ENCODE peak calls at places on chromosomes 5 and 9, in seven cellular contexts. One of them, this sample, is unnamed.

GRCh38 chr5:96199713-96200183 is 233.3 kb downstream of the PCSK1 start:
- DNase-seq in lower leg skin: no peak
- DNase-seq in stomach: no peak
- DNase-seq in A549: peak
- DNase-seq in uterus: no peak
- DNase-seq in tibial nerve: no peak
- DNase-seq in suprapubic skin: no peak
- DNase-seq in this sample: no peak

GRCh38 chr9:113274474-113275146 is 762 bp downstream of the CDC26 start:
- DNase-seq in lower leg skin: no peak
- DNase-seq in stomach: no peak
- DNase-seq in A549: peak
- DNase-seq in uterus: no peak
- DNase-seq in tibial nerve: peak
- DNase-seq in suprapubic skin: no peak
- DNase-seq in this sample: peak

GRCh38 chr9:128390150-128390812 is 19.1 kb downstream of the URM1 start:
- DNase-seq in lower leg skin: no peak
- DNase-seq in stomach: no peak
- DNase-seq in A549: no peak
- DNase-seq in uterus: no peak
- DNase-seq in tibial nerve: no peak
- DNase-seq in suprapubic skin: no peak
- DNase-seq in this sample: no peak

GRCh38 chr5:136123236-136123768 is 9.3 kb upstream of the SMAD5 start:
- DNase-seq in lower leg skin: no peak
- DNase-seq in stomach: no peak
- DNase-seq in A549: peak
- DNase-seq in uterus: no peak
- DNase-seq in tibial nerve: no peak
- DNase-seq in suprapubic skin: no peak
- DNase-seq in this sample: no peak

GRCh38 chr5:98773214-98773463 is 324 bp upstream of the RGMB start:
- DNase-seq in lower leg skin: no peak
- DNase-seq in stomach: no peak
- DNase-seq in A549: no peak
- DNase-seq in uterus: no peak
- DNase-seq in tibial nerve: no peak
- DNase-seq in suprapubic skin: no peak
- DNase-seq in this sample: no peak

GRCh38 chr9:8223861-8224260 is 424.3 kb upstream of the DMAC1 start:
- DNase-seq in lower leg skin: no peak
- DNase-seq in stomach: no peak
- DNase-seq in A549: no peak
- DNase-seq in uterus: no peak
- DNase-seq in tibial nerve: no peak
- DNase-seq in suprapubic skin: no peak
- DNase-seq in this sample: no peak

GRCh38 chr5:73115399-73116051 is 4.8 kb upstream of the TMEM171 start:
- DNase-seq in lower leg skin: peak
- DNase-seq in stomach: no peak
- DNase-seq in A549: peak
- DNase-seq in uterus: no peak
- DNase-seq in tibial nerve: no peak
- DNase-seq in suprapubic skin: no peak
- DNase-seq in this sample: no peak

GRCh38 chr9:94700445-94700844 is 26.1 kb upstream of the AOPEP start:
- DNase-seq in lower leg skin: no peak
- DNase-seq in stomach: no peak
- DNase-seq in A549: no peak
- DNase-seq in uterus: no peak
- DNase-seq in tibial nerve: no peak
- DNase-seq in suprapubic skin: no peak
- DNase-seq in this sample: no peak

GRCh38 chr5:142324377-142324870 is 397 bp downstream of the SPRY4 start:
- DNase-seq in lower leg skin: no peak
- DNase-seq in stomach: no peak
- DNase-seq in A549: no peak
- DNase-seq in uterus: no peak
- DNase-seq in tibial nerve: no peak
- DNase-seq in suprapubic skin: peak
- DNase-seq in this sample: no peak

GRCh38 chr9:130337784-130338380 is 72.3 kb downstream of the HMCN2 start:
- DNase-seq in lower leg skin: no peak
- DNase-seq in stomach: no peak
- DNase-seq in A549: no peak
- DNase-seq in uterus: no peak
- DNase-seq in tibial nerve: no peak
- DNase-seq in suprapubic skin: no peak
- DNase-seq in this sample: no peak

GRCh38 chr5:53369681-53370080 is 110.7 kb upstream of the FST start:
- DNase-seq in lower leg skin: no peak
- DNase-seq in stomach: no peak
- DNase-seq in A549: no peak
- DNase-seq in uterus: no peak
- DNase-seq in tibial nerve: no peak
- DNase-seq in suprapubic skin: no peak
- DNase-seq in this sample: no peak

GRCh38 chr5:125232779-125233230 is 486.4 kb upstream of the ZNF608 start:
- DNase-seq in lower leg skin: no peak
- DNase-seq in stomach: no peak
- DNase-seq in A549: no peak
- DNase-seq in uterus: no peak
- DNase-seq in tibial nerve: no peak
- DNase-seq in suprapubic skin: no peak
- DNase-seq in this sample: no peak

GRCh38 chr9:16664211-16664610 is 206.3 kb downstream of the BNC2 start:
- DNase-seq in lower leg skin: no peak
- DNase-seq in stomach: no peak
- DNase-seq in A549: no peak
- DNase-seq in uterus: no peak
- DNase-seq in tibial nerve: no peak
- DNase-seq in suprapubic skin: no peak
- DNase-seq in this sample: no peak

GRCh38 chr9:137449931-137450537 is 8.9 kb upstream of the ENTPD8 start:
- DNase-seq in lower leg skin: no peak
- DNase-seq in stomach: no peak
- DNase-seq in A549: no peak
- DNase-seq in uterus: no peak
- DNase-seq in tibial nerve: no peak
- DNase-seq in suprapubic skin: peak
- DNase-seq in this sample: peak

GRCh38 chr5:55052383-55052931 is 28.4 kb downstream of the GZMK start:
- DNase-seq in lower leg skin: no peak
- DNase-seq in stomach: no peak
- DNase-seq in A549: no peak
- DNase-seq in uterus: no peak
- DNase-seq in tibial nerve: no peak
- DNase-seq in suprapubic skin: no peak
- DNase-seq in this sample: no peak

GRCh38 chr5:125865166-125865815 is 557.9 kb upstream of the GRAMD2B start:
- DNase-seq in lower leg skin: no peak
- DNase-seq in stomach: no peak
- DNase-seq in A549: no peak
- DNase-seq in uterus: no peak
- DNase-seq in tibial nerve: no peak
- DNase-seq in suprapubic skin: no peak
- DNase-seq in this sample: no peak

GRCh38 chr9:69963728-69964127 is 79.9 kb upstream of the MAMDC2 start:
- DNase-seq in lower leg skin: no peak
- DNase-seq in stomach: no peak
- DNase-seq in A549: no peak
- DNase-seq in uterus: no peak
- DNase-seq in tibial nerve: no peak
- DNase-seq in suprapubic skin: no peak
- DNase-seq in this sample: no peak

GRCh38 chr5:67182406-67182805 is 14.2 kb downstream of the CD180 start:
- DNase-seq in lower leg skin: peak
- DNase-seq in stomach: no peak
- DNase-seq in A549: peak
- DNase-seq in uterus: peak
- DNase-seq in tibial nerve: peak
- DNase-seq in suprapubic skin: peak
- DNase-seq in this sample: peak

GRCh38 chr9:78866228-78867132 is 569.6 kb downstream of the PSAT1 start:
- DNase-seq in lower leg skin: no peak
- DNase-seq in stomach: no peak
- DNase-seq in A549: peak
- DNase-seq in uterus: no peak
- DNase-seq in tibial nerve: no peak
- DNase-seq in suprapubic skin: no peak
- DNase-seq in this sample: no peak

GRCh38 chr5:179820483-179821297 is at the start of gene SQSTM1:
- DNase-seq in lower leg skin: peak
- DNase-seq in stomach: peak
- DNase-seq in A549: peak
- DNase-seq in uterus: peak
- DNase-seq in tibial nerve: peak
- DNase-seq in suprapubic skin: peak
- DNase-seq in this sample: peak

GRCh38 chr5:179820127-179820482 is 600 bp upstream of the SQSTM1 start:
- DNase-seq in lower leg skin: no peak
- DNase-seq in stomach: no peak
- DNase-seq in A549: peak
- DNase-seq in uterus: no peak
- DNase-seq in tibial nerve: no peak
- DNase-seq in suprapubic skin: no peak
- DNase-seq in this sample: no peak

GRCh38 chr5:179819296-179820126 is 1.2 kb upstream of the SQSTM1 start:
- DNase-seq in lower leg skin: peak
- DNase-seq in stomach: peak
- DNase-seq in A549: peak
- DNase-seq in uterus: peak
- DNase-seq in tibial nerve: peak
- DNase-seq in suprapubic skin: no peak
- DNase-seq in this sample: peak

GRCh38 chr5:179817071-179817840 is 3.4 kb upstream of the SQSTM1 start:
- DNase-seq in lower leg skin: no peak
- DNase-seq in stomach: no peak
- DNase-seq in A549: no peak
- DNase-seq in uterus: no peak
- DNase-seq in tibial nerve: no peak
- DNase-seq in suprapubic skin: peak
- DNase-seq in this sample: no peak

GRCh38 chr5:179818746-179819295 is 1.9 kb upstream of the SQSTM1 start:
- DNase-seq in lower leg skin: peak
- DNase-seq in stomach: peak
- DNase-seq in A549: peak
- DNase-seq in uterus: peak
- DNase-seq in tibial nerve: peak
- DNase-seq in suprapubic skin: peak
- DNase-seq in this sample: peak
- TF ChIP-seq POLR2A in lower leg skin: no peak
- TF ChIP-seq POLR2A in stomach: no peak
- TF ChIP-seq POLR2A in A549: no peak
- TF ChIP-seq POLR2A in uterus: peak
- TF ChIP-seq POLR2A in tibial nerve: peak
- TF ChIP-seq POLR2A in suprapubic skin: no peak
- TF ChIP-seq POLR2A in this sample: no peak

GRCh38 chr5:151651997-151652645 is 34.6 kb downstream of the SPARC start:
- DNase-seq in lower leg skin: peak
- DNase-seq in stomach: peak
- DNase-seq in A549: peak
- DNase-seq in uterus: peak
- DNase-seq in tibial nerve: peak
- DNase-seq in suprapubic skin: peak
- DNase-seq in this sample: peak
- TF ChIP-seq POLR2A in lower leg skin: no peak
- TF ChIP-seq POLR2A in stomach: no peak
- TF ChIP-seq POLR2A in A549: no peak
- TF ChIP-seq POLR2A in uterus: no peak
- TF ChIP-seq POLR2A in tibial nerve: no peak
- TF ChIP-seq POLR2A in suprapubic skin: no peak
- TF ChIP-seq POLR2A in this sample: no peak

GRCh38 chr5:150357326-150358260 is at the start of gene TCOF1:
- DNase-seq in lower leg skin: peak
- DNase-seq in stomach: peak
- DNase-seq in A549: peak
- DNase-seq in uterus: peak
- DNase-seq in tibial nerve: peak
- DNase-seq in suprapubic skin: peak
- DNase-seq in this sample: peak
- TF ChIP-seq POLR2A in lower leg skin: no peak
- TF ChIP-seq POLR2A in stomach: no peak
- TF ChIP-seq POLR2A in A549: peak
- TF ChIP-seq POLR2A in uterus: peak
- TF ChIP-seq POLR2A in tibial nerve: no peak
- TF ChIP-seq POLR2A in suprapubic skin: no peak
- TF ChIP-seq POLR2A in this sample: peak

GRCh38 chr9:4305065-4305481 is 5.2 kb upstream of the GLIS3 start:
- DNase-seq in lower leg skin: no peak
- DNase-seq in stomach: no peak
- DNase-seq in A549: no peak
- DNase-seq in uterus: no peak
- DNase-seq in tibial nerve: no peak
- DNase-seq in suprapubic skin: no peak
- DNase-seq in this sample: no peak
- TF ChIP-seq POLR2A in lower leg skin: no peak
- TF ChIP-seq POLR2A in stomach: no peak
- TF ChIP-seq POLR2A in A549: no peak
- TF ChIP-seq POLR2A in uterus: no peak
- TF ChIP-seq POLR2A in tibial nerve: no peak
- TF ChIP-seq POLR2A in suprapubic skin: no peak
- TF ChIP-seq POLR2A in this sample: no peak